ENCODE peak calls at places on chromosome 21, in four cellular contexts. One of them, this sample, is unnamed.

GRCh38 chr21:32520885-32521735 is 64.2 kb downstream of the TCP10L start:
- DNase-seq in mesenchymal stem cell: peak; percentile 70
- DNase-seq in H1: no peak
- DNase-seq in IMR-90: peak; percentile 97
- DNase-seq in this sample: no peak

GRCh38 chr21:17114019-17114418 is 398.8 kb upstream of the CXADR start:
- DNase-seq in mesenchymal stem cell: no peak
- DNase-seq in IMR-90: no peak
- DNase-seq in H1: peak; percentile 2
- DNase-seq in this sample: no peak

GRCh38 chr21:41895643-41896493 is 16.7 kb upstream of the PRDM15 start:
- DNase-seq in IMR-90: peak; percentile 18
- DNase-seq in mesenchymal stem cell: no peak
- DNase-seq in H1: no peak
- DNase-seq in this sample: peak; percentile 63

GRCh38 chr21:31580866-31581276 is 78.6 kb upstream of the SOD1 start:
- DNase-seq in IMR-90: peak; percentile 61
- DNase-seq in mesenchymal stem cell: peak; percentile 62
- DNase-seq in H1: no peak
- DNase-seq in this sample: peak; percentile 81

GRCh38 chr21:34501716-34502115 is 10.3 kb downstream of the KCNE1 start:
- DNase-seq in H1: no peak
- DNase-seq in mesenchymal stem cell: no peak
- DNase-seq in IMR-90: no peak
- DNase-seq in this sample: no peak

GRCh38 chr21:32301596-32301995 is 2.9 kb downstream of the MRAP start:
- DNase-seq in IMR-90: no peak
- DNase-seq in mesenchymal stem cell: no peak
- DNase-seq in H1: no peak
- DNase-seq in this sample: no peak

GRCh38 chr21:42680429-42680828 is 27.0 kb downstream of the PDE9A start:
- DNase-seq in IMR-90: no peak
- DNase-seq in H1: no peak
- DNase-seq in mesenchymal stem cell: no peak
- DNase-seq in this sample: no peak

GRCh38 chr21:41602511-41602910 is 94.6 kb upstream of the TMPRSS2 start:
- DNase-seq in mesenchymal stem cell: no peak
- DNase-seq in IMR-90: no peak
- DNase-seq in H1: no peak
- DNase-seq in this sample: no peak

GRCh38 chr21:15221799-15222386 is 157.1 kb upstream of the NRIP1 start:
- DNase-seq in mesenchymal stem cell: peak; percentile 53
- DNase-seq in IMR-90: peak; percentile 65
- DNase-seq in H1: peak; percentile 77
- DNase-seq in this sample: peak; percentile 95

GRCh38 chr21:38800924-38801744 is 4.6 kb upstream of the ETS2 start:
- DNase-seq in mesenchymal stem cell: no peak
- DNase-seq in IMR-90: no peak
- DNase-seq in H1: no peak
- DNase-seq in this sample: no peak

GRCh38 chr21:41148798-41149197 is 19.2 kb upstream of the BACE2 start:
- DNase-seq in mesenchymal stem cell: no peak
- DNase-seq in H1: no peak
- DNase-seq in IMR-90: no peak
- DNase-seq in this sample: no peak

GRCh38 chr21:26732442-26733221 is 112.6 kb downstream of the ADAMTS1 start:
- DNase-seq in H1: peak; percentile 34
- DNase-seq in IMR-90: peak; percentile 57
- DNase-seq in mesenchymal stem cell: peak; percentile 64
- DNase-seq in this sample: peak; percentile 89

GRCh38 chr21:41755934-41756773 is 10.7 kb downstream of the RIPK4 start:
- DNase-seq in H1: no peak
- DNase-seq in IMR-90: no peak
- DNase-seq in mesenchymal stem cell: no peak
- DNase-seq in this sample: no peak

GRCh38 chr21:15063821-15064575 is 802 bp downstream of the NRIP1 start:
- DNase-seq in IMR-90: no peak
- DNase-seq in mesenchymal stem cell: peak; percentile 58
- DNase-seq in H1: no peak
- DNase-seq in this sample: peak; percentile 67

GRCh38 chr21:17782051-17782450 is 37.1 kb downstream of the C21orf91 start:
- DNase-seq in IMR-90: no peak
- DNase-seq in mesenchymal stem cell: no peak
- DNase-seq in H1: no peak
- DNase-seq in this sample: no peak

GRCh38 chr21:15036189-15036588 is 28.6 kb downstream of the NRIP1 start:
- DNase-seq in IMR-90: no peak
- DNase-seq in H1: no peak
- DNase-seq in mesenchymal stem cell: no peak
- DNase-seq in this sample: no peak

GRCh38 chr21:19048088-19048672 is 644.6 kb upstream of the TMPRSS15 start:
- DNase-seq in H1: no peak
- DNase-seq in mesenchymal stem cell: no peak
- DNase-seq in IMR-90: no peak
- DNase-seq in this sample: no peak

GRCh38 chr21:9780441-9780937 is 740.9 kb upstream of the TPTE start:
- DNase-seq in H1: no peak
- DNase-seq in mesenchymal stem cell: no peak
- DNase-seq in IMR-90: no peak
- DNase-seq in this sample: no peak

GRCh38 chr21:38505654-38506523 is 7.6 kb upstream of the ERG start:
- DNase-seq in IMR-90: peak; percentile 71
- DNase-seq in mesenchymal stem cell: peak; percentile 77
- DNase-seq in H1: peak; percentile 33
- DNase-seq in this sample: peak; percentile 78

GRCh38 chr21:42571391-42572150 is 57.9 kb downstream of the SLC37A1 start:
- DNase-seq in IMR-90: no peak
- DNase-seq in H1: no peak
- DNase-seq in mesenchymal stem cell: no peak
- DNase-seq in this sample: no peak

GRCh38 chr21:14864211-14865021 is 200.4 kb downstream of the NRIP1 start:
- DNase-seq in IMR-90: peak; percentile 86
- DNase-seq in H1: peak; percentile 36
- DNase-seq in mesenchymal stem cell: peak; percentile 91
- DNase-seq in this sample: peak; percentile 86

GRCh38 chr21:28464095-28464494 is 528.6 kb downstream of the LTN1 start:
- DNase-seq in mesenchymal stem cell: no peak
- DNase-seq in H1: no peak
- DNase-seq in IMR-90: no peak
- DNase-seq in this sample: no peak

GRCh38 chr21:42403611-42404231 is at the start of gene UBASH3A:
- DNase-seq in IMR-90: no peak
- DNase-seq in mesenchymal stem cell: no peak
- DNase-seq in H1: no peak
- DNase-seq in this sample: no peak

GRCh38 chr21:33257404-33257803 is 8.8 kb upstream of the IL10RB start:
- DNase-seq in mesenchymal stem cell: no peak
- DNase-seq in IMR-90: no peak
- DNase-seq in H1: no peak
- DNase-seq in this sample: no peak

GRCh38 chr21:24023402-24023801 is 1583.9 kb downstream of the MRPL39 start:
- DNase-seq in H1: no peak
- DNase-seq in IMR-90: peak; percentile 22
- DNase-seq in mesenchymal stem cell: no peak
- DNase-seq in this sample: no peak

GRCh38 chr21:30831194-30831765 is 1.7 kb upstream of the KRTAP7-1 start:
- DNase-seq in mesenchymal stem cell: no peak
- DNase-seq in H1: peak; percentile 21
- DNase-seq in IMR-90: no peak
- DNase-seq in this sample: peak; percentile 85

GRCh38 chr21:16592399-16592798 is 862.6 kb downstream of the USP25 start:
- DNase-seq in mesenchymal stem cell: no peak
- DNase-seq in H1: no peak
- DNase-seq in IMR-90: no peak
- DNase-seq in this sample: no peak

GRCh38 chr21:17900990-17901385 is 81.8 kb upstream of the C21orf91 start:
- DNase-seq in IMR-90: no peak
- DNase-seq in mesenchymal stem cell: no peak
- DNase-seq in H1: no peak
- DNase-seq in this sample: peak; percentile 54

GRCh38 chr21:38488640-38489282 is 9.5 kb downstream of the ERG start:
- DNase-seq in IMR-90: no peak
- DNase-seq in mesenchymal stem cell: no peak
- DNase-seq in H1: no peak
- DNase-seq in this sample: no peak

GRCh38 chr21:17501107-17502006 is 11.5 kb upstream of the CXADR start:
- DNase-seq in H1: no peak
- DNase-seq in mesenchymal stem cell: no peak
- DNase-seq in IMR-90: no peak
- DNase-seq in this sample: no peak

GRCh38 chr21:37043818-37044217 is 29.1 kb downstream of the PIGP start:
- DNase-seq in mesenchymal stem cell: no peak
- DNase-seq in H1: no peak
- DNase-seq in IMR-90: no peak
- DNase-seq in this sample: no peak

GRCh38 chr21:31865429-31865970 is 7.3 kb upstream of the HUNK start:
- DNase-seq in mesenchymal stem cell: no peak
- DNase-seq in H1: no peak
- DNase-seq in IMR-90: no peak
- DNase-seq in this sample: no peak

GRCh38 chr21:20783611-20784010 is 214.6 kb upstream of the NCAM2 start:
- DNase-seq in mesenchymal stem cell: no peak
- DNase-seq in IMR-90: no peak
- DNase-seq in H1: no peak
- DNase-seq in this sample: no peak

GRCh38 chr21:42454791-42455190 is 41.2 kb downstream of the RSPH1 start:
- DNase-seq in mesenchymal stem cell: no peak
- DNase-seq in H1: no peak
- DNase-seq in IMR-90: no peak
- DNase-seq in this sample: no peak

GRCh38 chr21:25579402-25580016 is 27.8 kb downstream of the MRPL39 start:
- DNase-seq in IMR-90: no peak
- DNase-seq in H1: no peak
- DNase-seq in mesenchymal stem cell: no peak
- DNase-seq in this sample: no peak

GRCh38 chr21:25584833-25585232 is 22.4 kb downstream of the MRPL39 start:
- DNase-seq in H1: no peak
- DNase-seq in IMR-90: no peak
- DNase-seq in mesenchymal stem cell: no peak
- DNase-seq in this sample: no peak

GRCh38 chr21:25582164-25582563 is 25.1 kb downstream of the MRPL39 start:
- DNase-seq in IMR-90: no peak
- DNase-seq in mesenchymal stem cell: no peak
- DNase-seq in H1: no peak
- DNase-seq in this sample: no peak

GRCh38 chr21:25583370-25584133 is 23.7 kb downstream of the MRPL39 start:
- DNase-seq in H1: no peak
- DNase-seq in mesenchymal stem cell: no peak
- DNase-seq in IMR-90: no peak
- DNase-seq in this sample: no peak

GRCh38 chr21:25582888-25583287 is 24.4 kb downstream of the MRPL39 start:
- DNase-seq in H1: no peak
- DNase-seq in mesenchymal stem cell: no peak
- DNase-seq in IMR-90: no peak
- DNase-seq in this sample: no peak
- H4K8ac ChIP-seq in H1: no peak overlapping the region
- H4K8ac ChIP-seq in mesenchymal stem cell: no peak overlapping the region
- H4K8ac ChIP-seq in IMR-90: no peak overlapping the region
- H4K8ac ChIP-seq in this sample: no peak overlapping the region

DNA sequence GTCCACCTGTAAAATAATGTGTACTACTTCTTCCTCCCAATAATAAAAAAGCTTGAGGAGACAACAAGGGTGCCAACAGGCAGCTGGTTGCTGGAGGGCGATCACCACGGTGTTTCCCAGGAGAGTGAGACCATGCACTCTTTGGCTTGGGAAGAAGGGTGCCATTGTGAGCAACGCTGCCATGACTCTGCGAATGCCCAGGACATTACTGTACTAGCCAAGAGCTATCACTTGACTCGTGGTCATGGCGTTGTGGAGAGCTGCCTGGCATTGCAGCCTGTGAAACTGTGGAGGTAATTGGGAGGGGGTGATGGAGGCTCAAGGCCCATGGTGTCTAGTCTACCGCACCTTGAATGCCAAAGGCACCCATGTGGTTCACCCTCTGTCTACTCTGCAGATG is 14.6 kb upstream of the PRMT2 start:
- DNase-seq in H1: no peak
- DNase-seq in IMR-90: no peak
- DNase-seq in mesenchymal stem cell: no peak
- DNase-seq in this sample: no peak
- H3K18ac ChIP-seq in H1: no peak overlapping the region
- H3K18ac ChIP-seq in IMR-90: no peak overlapping the region
- H3K18ac ChIP-seq in mesenchymal stem cell: no peak overlapping the region
- H3K18ac ChIP-seq in this sample: no peak overlapping the region

GRCh38 chr21:44957047-44957831 is 17.4 kb downstream of the SLX9 start:
- DNase-seq in H1: no peak
- DNase-seq in IMR-90: no peak
- DNase-seq in mesenchymal stem cell: no peak
- DNase-seq in this sample: no peak
- H4K8ac ChIP-seq in H1: peak overlapping the region; percentile 83
- H4K8ac ChIP-seq in IMR-90: no peak overlapping the region
- H4K8ac ChIP-seq in mesenchymal stem cell: no peak overlapping the region
- H4K8ac ChIP-seq in this sample: no peak overlapping the region

GRCh38 chr21:43835061-43835460 is 30.0 kb upstream of the AGPAT3 start:
- DNase-seq in H1: no peak
- DNase-seq in IMR-90: no peak
- DNase-seq in mesenchymal stem cell: no peak
- DNase-seq in this sample: no peak

GRCh38 chr21:43832648-43833047 is 32.4 kb upstream of the AGPAT3 start:
- DNase-seq in H1: no peak
- DNase-seq in mesenchymal stem cell: no peak
- DNase-seq in IMR-90: no peak
- DNase-seq in this sample: no peak

GRCh38 chr21:43835861-43836260 is 29.2 kb upstream of the AGPAT3 start:
- DNase-seq in mesenchymal stem cell: no peak
- DNase-seq in IMR-90: no peak
- DNase-seq in H1: no peak
- DNase-seq in this sample: no peak

GRCh38 chr21:43832158-43832550 is 32.9 kb upstream of the AGPAT3 start:
- DNase-seq in H1: no peak
- DNase-seq in IMR-90: no peak
- DNase-seq in mesenchymal stem cell: no peak
- DNase-seq in this sample: no peak

DNA sequence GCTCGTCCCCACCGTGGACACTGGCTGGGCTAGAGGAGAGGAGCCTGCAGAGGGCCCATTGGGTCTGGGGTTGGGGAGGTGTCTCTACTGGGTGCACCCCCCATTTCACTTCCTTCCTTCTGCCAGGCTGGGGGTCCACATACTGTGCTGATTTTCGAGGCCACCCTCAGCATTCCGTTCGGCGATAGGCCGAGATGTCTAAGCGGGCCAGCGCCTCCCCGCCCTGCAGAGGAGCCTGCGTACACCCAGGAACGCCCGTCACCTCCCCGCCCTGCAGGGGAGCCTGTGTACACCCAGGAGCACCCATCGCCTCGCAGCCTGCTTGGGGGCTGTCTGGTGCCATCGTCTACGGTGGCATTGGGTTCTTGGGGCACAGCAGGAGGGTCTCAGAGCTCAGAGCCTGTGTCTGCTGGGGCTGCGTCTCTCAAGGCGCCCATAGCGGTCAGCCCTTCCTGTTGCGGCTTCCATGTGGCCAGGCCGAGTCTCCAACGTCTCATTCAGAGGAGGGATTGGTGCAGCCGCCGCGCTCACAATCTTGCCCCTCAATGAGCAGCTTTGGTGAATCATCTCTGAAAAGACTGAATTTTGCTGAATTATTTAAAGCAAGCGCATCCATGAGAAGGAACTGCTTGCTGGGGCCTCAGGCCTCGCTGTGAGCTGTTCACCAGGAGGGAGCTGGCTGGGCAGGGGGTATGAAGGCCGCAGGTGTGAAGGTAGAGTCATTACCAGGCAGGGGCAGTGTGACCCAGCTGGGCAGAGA is 30.7 kb upstream of the AGPAT3 start:
- DNase-seq in mesenchymal stem cell: no peak
- DNase-seq in H1: no peak
- DNase-seq in IMR-90: no peak
- DNase-seq in this sample: no peak
- H3K18ac ChIP-seq in mesenchymal stem cell: no peak overlapping the region
- H3K18ac ChIP-seq in H1: no peak overlapping the region
- H3K18ac ChIP-seq in IMR-90: no peak overlapping the region
- H3K18ac ChIP-seq in this sample: no peak overlapping the region

This sample was measured in mesendoderm.